ENCODE peak calls at places on chromosomes 4 and X, in nine cellular contexts. G is kidney, Q is endodermal cell, T is mucosa of descending colon, C is PC-3, F is HFF-Myc, S is IMR-90, E is choroid plexus epithelial cell, K is fibroblast of lung. Y is an unnamed sample.

GRCh38 chrX:71909956-71910355 is 689 bp upstream of the NHSL2 start:
- DNase-seq in G (peak), Q (peak), T (no peak), C (no peak), F (no peak), S (no peak), E (peak), K (no peak), Y (no peak)

GRCh38 chr4:101439926-101440325 is 92.6 kb upstream of the PPP3CA start:
- DNase-seq in G (no peak), Q (no peak), T (no peak), C (no peak), F (no peak), S (peak), E (no peak), K (no peak), Y (no peak)

GRCh38 chr4:155708782-155709181 is 42.1 kb downstream of the GUCY1A1 start:
- DNase-seq in G (no peak), Q (no peak), T (no peak), C (no peak), F (no peak), S (no peak), E (no peak), K (no peak), Y (no peak)

GRCh38 chrX:122504026-122504425 is 680.1 kb upstream of the GRIA3 start:
- DNase-seq in G (no peak), Q (no peak), T (no peak), C (peak), F (no peak), S (no peak), E (no peak), K (no peak), Y (no peak)

GRCh38 chr4:22877653-22878052 is 184.9 kb downstream of the GBA3 start:
- DNase-seq in G (no peak), Q (no peak), T (no peak), C (no peak), F (no peak), S (no peak), E (no peak), K (no peak), Y (no peak)

GRCh38 chr4:184536070-184536880 is 61.9 kb upstream of the IRF2 start:
- DNase-seq in G (no peak), Q (no peak), T (no peak), C (peak), F (no peak), S (no peak), E (no peak), K (peak), Y (no peak)

GRCh38 chr4:7426525-7427171 is 8.1 kb downstream of the PSAPL1 start:
- DNase-seq in G (peak), Q (peak), T (no peak), C (no peak), F (no peak), S (no peak), E (no peak), K (no peak), Y (no peak)

GRCh38 chr4:74670583-74670982 is 123.7 kb downstream of the BTC start:
- DNase-seq in G (no peak), Q (no peak), T (no peak), C (peak), F (no peak), S (no peak), E (peak), K (peak), Y (no peak)

GRCh38 chr4:55866290-55866907 is 13.0 kb downstream of the EXOC1 start:
- DNase-seq in G (no peak), Q (no peak), T (no peak), C (peak), F (peak), S (peak), E (peak), K (peak), Y (peak)

GRCh38 chr4:48343035-48343434 is 1.7 kb downstream of the SLAIN2 start:
- DNase-seq in G (no peak), Q (no peak), T (no peak), C (no peak), F (no peak), S (no peak), E (no peak), K (peak), Y (no peak)

GRCh38 chr4:153790962-153791551 is 2.2 kb upstream of the SFRP2 start:
- DNase-seq in G (peak), Q (peak), T (peak), C (no peak), F (no peak), S (no peak), E (peak), K (no peak), Y (no peak)

GRCh38 chrX:110317079-110317819 is 636 bp downstream of the AMMECR1 start:
- DNase-seq in G (no peak), Q (peak), T (peak), C (no peak), F (no peak), S (no peak), E (no peak), K (no peak), Y (no peak)

GRCh38 chr4:185542626-185543336 is 7.5 kb upstream of the PDLIM3 start:
- DNase-seq in G (peak), Q (no peak), T (peak), C (no peak), F (no peak), S (peak), E (no peak), K (peak), Y (peak)

GRCh38 chr4:48017108-48017527 is 546 bp downstream of the NIPAL1 start:
- DNase-seq in G (peak), Q (peak), T (peak), C (peak), F (no peak), S (peak), E (peak), K (peak), Y (no peak)

GRCh38 chr4:8555716-8556115 is 24.5 kb upstream of the GPR78 start:
- DNase-seq in G (peak), Q (no peak), T (no peak), C (no peak), F (no peak), S (no peak), E (no peak), K (no peak), Y (no peak)

GRCh38 chr4:169618286-169618685 is 2.1 kb upstream of the CLCN3 start:
- DNase-seq in G (no peak), Q (no peak), T (no peak), C (peak), F (no peak), S (peak), E (no peak), K (no peak), Y (no peak)

GRCh38 chr4:85777908-85778808 is 303.2 kb downstream of the ARHGAP24 start:
- DNase-seq in G (no peak), Q (no peak), T (no peak), C (peak), F (no peak), S (no peak), E (peak), K (no peak), Y (peak)

GRCh38 chr4:173411106-173411703 is 12.3 kb upstream of the SCRG1 start:
- DNase-seq in G (no peak), Q (no peak), T (no peak), C (peak), F (no peak), S (no peak), E (peak), K (peak), Y (no peak)

GRCh38 chr4:40402556-40402955 is 67.4 kb downstream of the CHRNA9 start:
- DNase-seq in G (no peak), Q (no peak), T (no peak), C (peak), F (no peak), S (no peak), E (no peak), K (no peak), Y (no peak)

GRCh38 chr4:73897380-73898136 is 28.4 kb downstream of the CXCL1 start:
- DNase-seq in G (no peak), Q (no peak), T (no peak), C (no peak), F (no peak), S (peak), E (peak), K (peak), Y (no peak)

DNA sequence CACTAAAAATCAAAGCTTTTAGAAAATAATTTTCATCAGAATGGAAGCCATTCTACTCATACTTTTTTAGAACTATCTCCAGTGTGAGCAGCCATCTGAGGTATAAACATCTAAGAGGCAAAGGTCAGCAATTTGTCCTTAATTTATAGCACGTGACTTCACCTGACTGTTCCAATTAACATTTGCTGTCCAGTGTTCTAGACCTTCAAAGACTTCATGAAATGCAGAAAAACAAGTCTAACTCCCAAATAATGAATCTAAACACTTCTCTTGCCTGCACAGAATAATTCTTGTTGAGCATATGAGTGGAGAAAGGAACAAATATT is 12.0 kb downstream of the RFC1 start:
- DNase-seq in G (no peak), Q (no peak), T (no peak), C (no peak), F (no peak), S (no peak), E (no peak), K (no peak), Y (no peak)
- H3K4me3 ChIP-seq in G (peak), Q (no peak), T (no peak), C (no peak), F (peak), S (no peak), E (peak), K (peak), Y (peak)

DNA sequence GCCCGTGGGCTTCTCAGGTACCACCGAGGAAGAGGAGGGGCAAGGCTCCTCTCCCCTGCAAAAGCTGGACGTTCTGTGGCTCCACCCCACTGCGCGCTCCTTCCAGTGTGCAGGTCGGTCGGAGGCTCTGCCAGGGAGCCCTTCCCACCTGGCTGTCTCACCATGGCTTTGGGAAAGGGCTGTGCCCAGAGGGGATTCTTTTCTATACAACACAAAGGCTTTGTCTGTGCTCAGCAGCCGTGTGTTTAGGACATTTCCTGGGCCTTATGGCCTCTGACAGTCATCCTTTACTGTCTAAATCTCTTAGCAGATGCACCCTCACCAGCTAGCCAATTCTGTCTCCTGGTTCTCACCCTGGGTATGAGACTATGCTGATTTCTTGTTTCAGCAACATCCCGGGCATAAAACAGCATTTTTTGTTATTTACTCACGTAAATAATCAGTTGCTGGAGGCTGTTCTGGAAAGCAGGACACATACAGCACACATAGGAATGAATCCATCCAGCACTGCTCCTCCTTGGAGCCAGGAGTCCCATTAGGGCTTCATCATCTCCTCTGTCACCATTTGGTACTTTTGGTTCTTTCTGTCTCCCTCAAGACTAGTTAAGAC is 20.4 kb upstream of the ATXN3L start:
- DNase-seq in G (no peak), Q (no peak), T (no peak), C (no peak), F (no peak), S (peak), E (no peak), K (no peak), Y (no peak)
- TF ChIP-seq CTCF in G (no peak), Q (no peak), T (no peak), C (no peak), F (no peak), S (no peak), E (no peak), K (no peak), Y (no peak)

DNA sequence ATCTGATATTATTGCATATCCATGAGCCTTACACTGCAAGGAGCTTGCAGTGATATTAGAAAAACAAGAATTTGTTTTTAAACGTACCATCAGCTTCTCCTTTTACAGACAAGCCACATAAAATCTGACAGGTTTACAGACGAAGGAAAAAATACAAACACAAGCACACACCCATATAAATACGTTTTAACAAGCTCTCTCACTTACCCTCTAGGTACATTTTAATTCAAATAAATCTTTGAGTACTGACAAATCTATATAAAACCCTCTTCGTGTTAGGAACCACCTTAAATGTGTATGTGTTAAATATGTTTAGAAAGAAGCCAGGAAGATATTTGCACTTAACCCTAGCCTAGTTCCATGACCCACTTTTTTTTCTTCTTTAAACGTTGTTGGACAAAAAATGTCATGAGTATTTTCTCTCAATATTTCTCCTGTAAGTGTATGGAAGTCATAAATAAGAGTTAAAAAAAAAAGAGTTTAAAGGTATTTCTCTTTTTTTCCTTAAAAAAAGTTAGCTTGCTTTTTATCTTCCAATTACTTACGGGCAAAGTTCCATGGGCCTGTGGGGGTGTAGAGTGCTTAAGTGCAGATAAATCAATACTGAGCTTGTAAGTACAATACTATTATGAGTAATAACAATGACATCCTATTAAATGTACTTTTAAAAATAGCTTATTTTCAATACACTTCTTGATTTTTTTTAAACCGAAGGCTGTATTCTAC is 1.5 kb downstream of the ARAP2 start:
- DNase-seq in G (no peak), Q (no peak), T (no peak), C (peak), F (no peak), S (no peak), E (no peak), K (peak), Y (no peak)
- H3K4me3 ChIP-seq in G (peak), Q (peak), T (no peak), C (peak), F (no peak), S (no peak), E (peak), K (no peak), Y (peak)

GRCh38 chr4:38832206-38832605 is 24.4 kb downstream of the TLR6 start:
- DNase-seq in G (no peak), Q (no peak), T (no peak), C (no peak), F (no peak), S (no peak), E (no peak), K (no peak), Y (no peak)

GRCh38 chr4:38831653-38832052 is 25.0 kb downstream of the TLR6 start:
- DNase-seq in G (no peak), Q (no peak), T (no peak), C (no peak), F (no peak), S (peak), E (peak), K (peak), Y (no peak)

GRCh38 chr4:38834570-38834969 is 22.0 kb downstream of the TLR6 start:
- DNase-seq in G (no peak), Q (no peak), T (no peak), C (no peak), F (no peak), S (no peak), E (no peak), K (no peak), Y (no peak)

GRCh38 chr4:38829237-38829636 is 24.6 kb upstream of the TLR1 start:
- DNase-seq in G (no peak), Q (no peak), T (no peak), C (no peak), F (no peak), S (no peak), E (no peak), K (no peak), Y (no peak)

GRCh38 chr4:38832624-38833528 is 23.7 kb downstream of the TLR6 start:
- DNase-seq in G (no peak), Q (peak), T (no peak), C (no peak), F (no peak), S (no peak), E (no peak), K (no peak), Y (no peak)
- TF ChIP-seq CTCF in G (no peak), Q (peak), T (no peak), C (peak), F (peak), S (no peak), E (peak), K (no peak), Y (peak)

GRCh38 chr4:143352052-143352451 is 15.4 kb downstream of the GAB1 start:
- DNase-seq in G (no peak), Q (no peak), T (peak), C (peak), F (no peak), S (no peak), E (no peak), K (no peak), Y (no peak)
- H3K4me3 ChIP-seq in G (no peak), Q (no peak), T (no peak), C (peak), F (no peak), S (no peak), E (no peak), K (no peak), Y (no peak)

DNA sequence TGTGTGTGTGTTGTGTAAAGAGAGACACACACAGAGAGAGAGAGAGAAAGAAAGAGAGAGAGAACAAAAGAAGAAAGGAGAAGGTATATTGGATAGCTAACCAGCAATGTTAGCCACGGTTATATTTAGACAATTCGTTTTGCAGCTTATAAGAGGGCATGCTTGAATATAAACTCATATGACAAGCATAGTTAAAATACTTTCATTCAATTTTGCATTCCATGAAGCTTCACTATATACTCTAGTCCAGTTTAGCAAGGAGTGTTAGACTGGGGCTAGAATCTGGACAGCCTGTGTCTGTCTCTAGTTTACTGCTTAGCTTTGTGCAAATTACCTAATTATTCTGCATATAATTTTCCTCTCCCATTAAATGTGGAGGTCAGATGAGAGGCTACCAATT is 525.9 kb upstream of the ZFP42 start:
- DNase-seq in G (no peak), Q (no peak), T (no peak), C (no peak), F (no peak), S (peak), E (no peak), K (no peak), Y (no peak)
- TF ChIP-seq CTCF in G (no peak), Q (no peak), T (no peak), C (no peak), F (no peak), S (no peak), E (no peak), K (no peak), Y (no peak)

DNA sequence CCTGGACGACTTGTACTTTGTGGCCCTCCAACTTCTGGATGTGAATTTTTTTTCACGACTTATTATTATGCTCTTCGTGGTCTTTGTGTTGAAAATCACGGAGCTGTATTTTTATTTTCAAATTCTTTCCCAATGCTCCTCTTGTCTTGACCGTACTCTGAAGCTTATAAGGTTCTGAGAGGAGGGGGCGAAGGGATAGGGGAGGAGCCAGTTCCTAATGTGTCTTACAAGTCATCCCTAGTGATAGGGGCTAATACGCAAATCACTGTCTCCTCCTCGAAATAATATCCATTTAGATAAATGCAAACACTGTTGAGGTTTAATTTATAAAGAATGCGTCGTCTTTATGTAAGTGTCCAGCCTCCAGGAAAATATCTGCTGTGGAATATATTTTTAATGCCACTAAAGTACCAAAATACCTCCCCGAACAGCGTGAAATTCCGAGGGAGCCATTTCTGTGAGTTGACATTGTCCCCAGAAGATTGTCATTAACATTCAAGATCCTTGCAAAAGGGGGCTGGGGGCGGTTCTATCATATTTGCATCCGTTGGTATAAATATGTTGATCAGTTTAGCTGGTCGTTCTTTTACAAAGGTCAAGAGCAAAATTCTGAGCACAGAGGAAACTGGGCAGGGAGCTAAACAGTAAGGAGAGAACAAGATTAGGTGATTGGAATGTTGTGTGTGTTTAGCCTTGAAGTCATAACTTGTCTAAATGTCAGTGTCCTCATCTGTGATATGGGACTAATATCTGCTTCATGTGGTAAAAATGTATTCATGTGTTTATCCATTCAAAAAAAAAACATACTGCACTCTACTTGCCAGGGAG is 3.7 kb upstream of the FAT1 start:
- DNase-seq in G (no peak), Q (no peak), T (no peak), C (peak), F (no peak), S (peak), E (no peak), K (no peak), Y (no peak)
- H3K4me3 ChIP-seq in G (peak), Q (peak), T (peak), C (peak), F (peak), S (peak), E (peak), K (peak), Y (peak)